ENCODE peak calls at places on chromosomes 4 and X, in nine cellular contexts. X, T, B, J, H, M, L, U and Z are unnamed samples.

GRCh38 chr4:168451744-168452394 is 28.4 kb downstream of the DDX60L start:
- DNase-seq in X (no peak), T (no peak), B (no peak), J (peak), H (no peak), M (no peak), L (peak), U (no peak), Z (no peak)

GRCh38 chr4:147837435-147837834 is 105.5 kb downstream of the ARHGAP10 start:
- DNase-seq in X (no peak), T (no peak), B (no peak), J (no peak), H (peak), M (no peak), L (no peak), U (no peak), Z (no peak)

GRCh38 chrX:111719426-111720210 is 38.6 kb downstream of the ALG13 start:
- DNase-seq in X (no peak), T (no peak), B (no peak), J (no peak), H (no peak), M (no peak), L (peak), U (no peak), Z (peak)

GRCh38 chrX:134933911-134934310 is 56.9 kb upstream of the SMIM10 start:
- DNase-seq in X (no peak), T (no peak), B (no peak), J (no peak), H (no peak), M (no peak), L (no peak), U (no peak), Z (no peak)

GRCh38 chrX:130645955-130646583 is 244.3 kb downstream of the RBMX2 start:
- DNase-seq in X (no peak), T (no peak), B (no peak), J (no peak), H (no peak), M (no peak), L (no peak), U (no peak), Z (peak)

GRCh38 chrX:101485212-101486064 is at the start of gene ARMCX4:
- DNase-seq in X (no peak), T (peak), B (no peak), J (no peak), H (peak), M (peak), L (peak), U (peak), Z (no peak)

GRCh38 chrX:69021095-69021494 is 144.2 kb downstream of the PJA1 start:
- DNase-seq in X (no peak), T (no peak), B (no peak), J (no peak), H (no peak), M (no peak), L (no peak), U (no peak), Z (no peak)

GRCh38 chr4:174521800-174522182 is 497 bp downstream of the HPGD start:
- DNase-seq in X (peak), T (no peak), B (no peak), J (no peak), H (peak), M (peak), L (no peak), U (peak), Z (no peak)

GRCh38 chrX:74383611-74384010 is 37.7 kb upstream of the SLC16A2 start:
- DNase-seq in X (peak), T (peak), B (no peak), J (peak), H (peak), M (no peak), L (peak), U (peak), Z (peak)
- TF ChIP-seq CTCF in X (peak), T (peak), B (no peak), J (peak), H (peak), M (peak), L (peak), U (no peak), Z (peak)

GRCh38 chr4:7006411-7006810 is 36.8 kb upstream of the TADA2B start:
- DNase-seq in X (no peak), T (no peak), B (no peak), J (no peak), H (no peak), M (no peak), L (no peak), U (no peak), Z (no peak)

GRCh38 chr4:7005571-7005970 is 37.6 kb upstream of the TADA2B start:
- DNase-seq in X (no peak), T (no peak), B (no peak), J (no peak), H (no peak), M (no peak), L (no peak), U (no peak), Z (no peak)

GRCh38 chr4:7007944-7008343 is 35.2 kb upstream of the TADA2B start:
- DNase-seq in X (no peak), T (no peak), B (no peak), J (no peak), H (no peak), M (no peak), L (no peak), U (no peak), Z (no peak)

GRCh38 chr4:7009591-7009990 is 33.6 kb upstream of the TADA2B start:
- DNase-seq in X (no peak), T (no peak), B (no peak), J (no peak), H (no peak), M (no peak), L (no peak), U (no peak), Z (no peak)

GRCh38 chr4:7007142-7007907 is 35.8 kb upstream of the TADA2B start:
- DNase-seq in X (no peak), T (no peak), B (no peak), J (no peak), H (peak), M (no peak), L (no peak), U (no peak), Z (no peak)
- TF ChIP-seq CTCF in X (no peak), T (no peak), B (no peak), J (no peak), H (peak), M (no peak), L (no peak), U (no peak), Z (no peak)

GRCh38 chrX:15566244-15566643 is 34.5 kb downstream of the ACE2 start:
- DNase-seq in X (no peak), T (no peak), B (no peak), J (no peak), H (no peak), M (no peak), L (no peak), U (no peak), Z (no peak)
- TF ChIP-seq CTCF in X (no peak), T (no peak), B (no peak), J (no peak), H (no peak), M (no peak), L (peak), U (peak), Z (no peak)

DNA sequence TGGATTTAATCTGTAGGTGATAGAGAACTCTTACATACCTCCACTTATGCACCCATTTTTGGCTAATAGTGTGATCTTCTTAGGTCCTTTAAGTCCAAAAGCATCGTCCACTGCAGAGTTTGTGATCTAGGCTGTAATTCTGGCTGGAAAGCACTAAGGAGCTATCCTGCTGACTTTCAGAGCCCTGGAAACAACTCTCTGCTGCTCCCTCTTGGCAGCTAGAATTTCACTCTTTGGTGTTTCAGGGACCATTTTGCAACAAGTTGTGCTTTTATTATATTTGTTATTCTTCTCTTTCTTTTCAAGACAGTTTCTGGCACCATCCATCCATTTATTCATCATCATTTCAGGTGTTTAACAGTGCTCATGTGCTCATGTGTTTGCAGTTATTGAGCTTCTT is 130.0 kb downstream of the RBM46 start:
- DNase-seq in X (no peak), T (no peak), B (no peak), J (no peak), H (no peak), M (no peak), L (no peak), U (peak), Z (no peak)
- TF ChIP-seq CTCF in X (no peak), T (no peak), B (no peak), J (peak), H (peak), M (no peak), L (no peak), U (no peak), Z (no peak)

DNA sequence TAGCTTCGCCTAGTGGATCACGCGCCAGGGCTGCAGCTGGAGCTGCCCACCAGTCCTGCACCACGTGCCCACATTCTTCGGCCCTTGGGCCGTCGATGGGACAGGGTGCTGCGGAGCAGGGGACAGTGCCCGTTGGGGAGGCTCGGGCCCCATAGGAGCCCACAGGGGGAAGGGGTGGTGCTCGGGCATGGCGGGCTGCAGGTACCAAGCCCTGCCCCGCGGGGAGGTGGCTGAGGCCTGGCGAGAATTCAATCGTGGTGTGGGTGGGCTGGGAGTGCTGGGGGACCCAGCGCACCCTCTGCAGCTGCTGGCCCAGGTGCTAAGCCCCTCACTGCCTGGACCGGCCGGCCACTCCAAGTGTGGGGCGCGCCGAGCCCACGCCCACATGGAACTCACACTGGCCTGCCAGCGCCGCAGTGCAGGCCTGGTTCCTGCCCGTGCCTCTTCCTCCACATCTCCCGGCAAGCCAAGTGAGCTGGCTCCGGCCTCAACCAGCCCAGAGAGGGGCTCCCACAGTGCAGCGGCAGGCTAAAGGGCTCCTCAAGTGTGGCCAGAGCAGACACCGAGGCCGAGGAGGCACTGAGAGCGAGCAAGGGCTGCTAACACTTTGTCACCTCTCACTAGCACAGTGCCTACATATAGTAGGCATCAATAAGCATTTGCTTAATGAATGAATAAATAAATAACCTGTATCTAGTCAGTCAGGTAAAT is 11.7 kb downstream of the SCFD2 start:
- DNase-seq in X (no peak), T (no peak), B (no peak), J (no peak), H (no peak), M (no peak), L (no peak), U (no peak), Z (no peak)
- TF ChIP-seq CTCF in X (no peak), T (no peak), B (no peak), J (no peak), H (no peak), M (no peak), L (no peak), U (no peak), Z (no peak)